ENCODE peak calls at places on chromosomes 6 and 20, in five cellular contexts. N is cardiac muscle cell, H is fibroblast of villous mesenchyme, I is right atrium auricular region, K is AG09309. E is an unnamed sample.

GRCh38 chr20:64038579-64039292 is 2.8 kb downstream of the C20orf204 start:
- DNase-seq in N (peak), H (peak), I (peak), K (no peak), E (peak)

GRCh38 chr6:88380083-88380482 is 213.9 kb upstream of the CNR1 start:
- DNase-seq in N (peak), H (peak), I (peak), K (peak), E (no peak)

GRCh38 chr6:73942581-73942980 is 246.6 kb downstream of the CD109 start:
- DNase-seq in N (no peak), H (peak), I (no peak), K (no peak), E (no peak)

GRCh38 chr20:62977613-62978558 is 25.4 kb downstream of the SLC17A9 start:
- DNase-seq in N (no peak), H (no peak), I (no peak), K (no peak), E (no peak)

GRCh38 chr6:87617405-87617804 is 27.5 kb downstream of the ORC3 start:
- DNase-seq in N (no peak), H (no peak), I (no peak), K (no peak), E (no peak)

GRCh38 chr6:156250593-156250992 is 526.6 kb upstream of the ARID1B start:
- DNase-seq in N (no peak), H (no peak), I (no peak), K (no peak), E (no peak)

GRCh38 chr20:23265226-23265625 is 85.4 kb upstream of the NXT1 start:
- DNase-seq in N (peak), H (peak), I (no peak), K (no peak), E (no peak)

GRCh38 chr6:132730560-132730959 is 16.7 kb upstream of the VNN1 start:
- DNase-seq in N (peak), H (peak), I (no peak), K (no peak), E (no peak)

GRCh38 chr20:63873477-63873971 is 8.5 kb downstream of the TPD52L2 start:
- DNase-seq in N (peak), H (peak), I (peak), K (peak), E (no peak)

GRCh38 chr6:141562181-141562800 is 570.4 kb upstream of the GJE1 start:
- DNase-seq in N (peak), H (no peak), I (peak), K (no peak), E (peak)

GRCh38 chr6:139436521-139437348 is 62.3 kb upstream of the CITED2 start:
- DNase-seq in N (no peak), H (peak), I (no peak), K (no peak), E (no peak)

GRCh38 chr20:25259788-25260254 is 11.9 kb downstream of the PYGB start:
- DNase-seq in N (no peak), H (no peak), I (peak), K (no peak), E (no peak)

GRCh38 chr6:108609276-108609769 is 48.6 kb downstream of the FOXO3 start:
- DNase-seq in N (no peak), H (no peak), I (no peak), K (peak), E (no peak)

GRCh38 chr6:19731286-19731685 is 105.9 kb upstream of the ID4 start:
- DNase-seq in N (peak), H (peak), I (no peak), K (peak), E (no peak)

GRCh38 chr6:34549804-34550202 is 6.3 kb downstream of the SPDEF start:
- DNase-seq in N (no peak), H (no peak), I (no peak), K (no peak), E (no peak)

GRCh38 chr6:32169211-32169610 is 4.8 kb downstream of the EGFL8 start:
- DNase-seq in N (no peak), H (no peak), I (no peak), K (no peak), E (no peak)

GRCh38 chr20:46206025-46206424 is 87.9 kb downstream of the CD40 start:
- DNase-seq in N (peak), H (peak), I (peak), K (no peak), E (no peak)

GRCh38 chr20:56867128-56867527 is 238.0 kb downstream of the TFAP2C start:
- DNase-seq in N (no peak), H (no peak), I (no peak), K (no peak), E (no peak)

GRCh38 chr6:33975631-33976424 is 170.1 kb downstream of the GRM4 start:
- DNase-seq in N (no peak), H (no peak), I (no peak), K (no peak), E (no peak)

GRCh38 chr20:47502271-47502730 is 614 bp downstream of the NCOA3 start:
- DNase-seq in N (peak), H (peak), I (no peak), K (no peak), E (peak)

GRCh38 chr6:110055387-110055735 is 77.2 kb downstream of the GPR6 start:
- DNase-seq in N (no peak), H (no peak), I (no peak), K (no peak), E (no peak)

GRCh38 chr6:128899651-128900050 is 16.7 kb downstream of the LAMA2 start:
- DNase-seq in N (peak), H (no peak), I (no peak), K (no peak), E (no peak)

GRCh38 chr6:1079525-1079924 is 232.4 kb upstream of the FOXQ1 start:
- DNase-seq in N (peak), H (peak), I (no peak), K (no peak), E (no peak)

GRCh38 chr6:170286246-170286933 is 4.5 kb downstream of the DLL1 start:
- DNase-seq in N (peak), H (peak), I (no peak), K (no peak), E (peak)

GRCh38 chr20:21557246-21557982 is 43.5 kb upstream of the NKX2-2 start:
- DNase-seq in N (no peak), H (no peak), I (no peak), K (no peak), E (no peak)

GRCh38 chr20:20334489-20334888 is 33.4 kb upstream of the INSM1 start:
- DNase-seq in N (no peak), H (no peak), I (no peak), K (no peak), E (no peak)

GRCh38 chr6:34806738-34807453 is 15.0 kb downstream of the BLTP3A start:
- DNase-seq in N (peak), H (peak), I (no peak), K (no peak), E (no peak)

GRCh38 chr6:142481466-142481865 is 179.7 kb downstream of the ADGRG6 start:
- DNase-seq in N (no peak), H (no peak), I (no peak), K (no peak), E (no peak)

GRCh38 chr6:37731888-37732287 is 34.2 kb upstream of the MDGA1 start:
- DNase-seq in N (no peak), H (no peak), I (no peak), K (no peak), E (no peak)

GRCh38 chr20:43529457-43530153 is 22.1 kb downstream of the L3MBTL1 start:
- DNase-seq in N (no peak), H (no peak), I (no peak), K (no peak), E (no peak)

GRCh38 chr6:89291256-89291819 is 23.8 kb downstream of the GABRR2 start:
- DNase-seq in N (no peak), H (no peak), I (no peak), K (no peak), E (no peak)

GRCh38 chr6:155782739-155783459 is 327.3 kb upstream of the NOX3 start:
- DNase-seq in N (no peak), H (peak), I (no peak), K (peak), E (no peak)

GRCh38 chr6:100663219-100663863 is 198.6 kb upstream of the SIM1 start:
- DNase-seq in N (peak), H (peak), I (no peak), K (peak), E (no peak)

GRCh38 chr6:141401168-141401567 is 731.6 kb upstream of the GJE1 start:
- DNase-seq in N (peak), H (peak), I (no peak), K (peak), E (no peak)

GRCh38 chr20:8454137-8454712 is 322.2 kb downstream of the PLCB1 start:
- DNase-seq in N (peak), H (peak), I (no peak), K (peak), E (no peak)
- TF ChIP-seq CTCF in N (peak), H (peak), I (no peak), K (peak), E (peak)

GRCh38 chr20:60202046-60202445 is 243.8 kb downstream of the CDH26 start:
- DNase-seq in N (no peak), H (no peak), I (no peak), K (no peak), E (no peak)

GRCh38 chr20:60209048-60209447 is 250.8 kb downstream of the CDH26 start:
- DNase-seq in N (no peak), H (no peak), I (no peak), K (no peak), E (no peak)

GRCh38 chr20:60203451-60203850 is 245.2 kb downstream of the CDH26 start:
- DNase-seq in N (no peak), H (no peak), I (no peak), K (no peak), E (no peak)

GRCh38 chr20:60204601-60205000 is 246.4 kb downstream of the CDH26 start:
- DNase-seq in N (no peak), H (no peak), I (no peak), K (no peak), E (no peak)

DNA sequence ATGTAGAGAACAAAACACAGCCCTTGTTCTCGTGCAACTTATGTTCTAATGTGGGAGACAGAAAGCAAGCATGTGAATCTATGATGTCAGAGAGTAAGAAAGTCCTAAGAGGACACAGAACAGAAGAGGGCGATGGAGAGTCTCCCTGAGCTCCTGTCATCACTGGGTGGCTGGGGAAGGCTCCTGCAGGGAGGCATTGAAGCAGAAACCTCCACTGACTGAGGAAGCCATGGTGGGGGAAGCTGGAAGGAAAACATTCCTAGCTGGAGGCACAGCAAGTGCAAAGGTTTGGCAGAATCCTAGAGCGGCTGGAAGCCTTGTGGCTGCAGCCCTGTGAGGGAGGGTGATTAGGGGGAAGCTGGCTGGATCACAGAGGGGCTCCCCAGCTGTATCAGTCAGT is 248.0 kb downstream of the CDH26 start:
- DNase-seq in N (peak), H (peak), I (no peak), K (no peak), E (peak)
- TF ChIP-seq CTCF in N (peak), H (peak), I (no peak), K (peak), E (peak)

GRCh38 chr6:63476302-63476701 is 96.0 kb upstream of the LOC128125822 start:
- DNase-seq in N (no peak), H (no peak), I (no peak), K (no peak), E (no peak)
- TF ChIP-seq CTCF in N (no peak), H (no peak), I (no peak), K (no peak), E (no peak)

DNA sequence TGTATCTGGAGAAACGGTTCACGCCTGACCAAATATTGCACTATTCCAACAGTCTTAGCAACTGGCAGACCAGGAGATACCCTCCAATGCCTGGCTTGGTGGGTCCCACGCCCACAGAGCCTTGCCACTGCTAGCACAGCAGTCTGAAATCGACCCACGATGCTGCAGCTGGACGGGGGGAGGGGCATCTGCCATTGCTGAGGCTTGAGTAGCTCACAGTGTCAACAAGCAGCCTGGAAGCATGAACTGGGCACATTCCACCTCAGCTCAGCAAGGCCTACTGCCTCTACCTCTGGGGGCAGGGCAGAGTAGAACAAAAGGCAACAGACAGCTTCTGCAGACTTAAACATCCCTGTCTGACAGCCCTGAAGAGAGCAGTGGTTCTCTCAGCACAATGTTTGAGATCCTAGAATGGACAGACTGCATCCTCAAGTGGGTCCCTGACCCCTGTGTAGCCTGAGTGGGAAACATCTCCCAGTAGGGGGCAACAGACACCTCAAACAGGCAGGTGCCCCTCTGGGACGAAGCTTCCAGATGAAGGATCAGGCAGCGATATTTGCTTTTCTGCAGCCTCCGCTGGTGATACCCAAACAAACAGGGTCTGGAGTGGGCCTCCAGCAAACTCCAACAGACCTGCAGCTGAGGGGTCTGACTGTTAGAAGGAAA is 90.0 kb upstream of the ECI2 start:
- DNase-seq in N (no peak), H (peak), I (no peak), K (no peak), E (peak)
- TF ChIP-seq CTCF in N (no peak), H (peak), I (no peak), K (no peak), E (peak)

DNA sequence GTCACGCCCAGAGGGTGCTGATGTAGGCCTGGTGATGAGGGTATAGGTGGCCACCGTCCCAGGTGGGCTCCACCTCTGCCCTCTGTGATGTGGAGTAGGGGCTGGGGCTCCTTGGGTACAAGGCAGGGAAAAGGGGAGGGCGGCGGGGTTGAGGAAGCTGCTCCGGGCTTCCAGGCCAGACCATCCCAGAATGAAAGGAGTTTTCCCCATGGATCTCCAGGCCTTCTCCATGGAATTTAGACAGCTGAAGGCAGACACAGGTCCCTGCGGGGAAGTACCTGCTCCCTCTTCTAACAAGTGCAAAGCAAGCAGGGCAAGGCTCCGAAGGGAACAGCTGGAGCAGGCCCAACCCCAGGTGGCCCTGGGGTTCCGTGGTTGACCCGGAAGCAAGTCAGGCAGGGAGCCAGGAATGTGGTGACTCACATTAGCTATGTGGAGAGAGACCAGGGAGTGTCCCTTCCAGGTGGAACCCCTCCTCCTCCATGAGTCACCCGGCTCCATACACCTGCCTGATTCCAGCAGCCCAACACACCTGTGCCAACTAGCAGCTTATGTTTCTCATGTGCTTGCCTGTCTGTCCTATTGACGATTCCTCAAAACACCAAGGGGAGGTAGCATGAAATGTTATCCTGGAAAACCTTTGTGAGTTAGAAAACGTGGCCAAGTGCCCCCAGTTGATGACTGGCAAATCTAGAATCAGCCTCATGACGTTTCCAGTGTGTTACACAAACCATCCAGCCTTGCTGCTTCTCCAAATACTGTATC is 59.7 kb upstream of the SNX9 start:
- DNase-seq in N (peak), H (peak), I (no peak), K (no peak), E (no peak)
- TF ChIP-seq CTCF in N (no peak), H (no peak), I (no peak), K (no peak), E (no peak)

DNA sequence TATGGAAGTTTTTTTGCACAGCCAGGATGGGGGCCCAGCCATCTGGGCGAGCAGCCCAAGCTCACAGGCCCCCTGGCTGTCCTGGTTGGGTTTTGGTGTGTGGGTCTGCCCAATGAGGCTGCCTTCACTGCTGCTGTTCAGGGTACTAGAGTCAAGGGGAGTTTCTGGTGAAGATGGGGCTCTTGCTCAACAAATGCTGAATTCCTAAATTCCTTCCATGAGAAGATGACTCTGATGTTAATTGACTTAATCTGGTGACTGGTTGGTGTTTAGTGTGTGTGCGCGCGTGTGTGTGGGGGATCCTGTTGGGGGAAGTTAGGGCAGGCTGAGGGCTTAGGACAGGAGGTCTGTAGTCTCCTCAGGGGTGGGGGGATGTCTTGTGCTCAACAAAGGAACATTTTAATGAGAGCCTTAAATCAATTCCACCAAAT is 1.9 kb downstream of the PTK7 start:
- DNase-seq in N (peak), H (peak), I (no peak), K (peak), E (no peak)
- TF ChIP-seq CTCF in N (no peak), H (no peak), I (no peak), K (peak), E (no peak)

GRCh38 chr6:42958125-42958524 is 2.4 kb upstream of the GNMT start:
- DNase-seq in N (peak), H (no peak), I (no peak), K (no peak), E (no peak)
- TF ChIP-seq CTCF in N (no peak), H (no peak), I (no peak), K (no peak), E (no peak)

DNA sequence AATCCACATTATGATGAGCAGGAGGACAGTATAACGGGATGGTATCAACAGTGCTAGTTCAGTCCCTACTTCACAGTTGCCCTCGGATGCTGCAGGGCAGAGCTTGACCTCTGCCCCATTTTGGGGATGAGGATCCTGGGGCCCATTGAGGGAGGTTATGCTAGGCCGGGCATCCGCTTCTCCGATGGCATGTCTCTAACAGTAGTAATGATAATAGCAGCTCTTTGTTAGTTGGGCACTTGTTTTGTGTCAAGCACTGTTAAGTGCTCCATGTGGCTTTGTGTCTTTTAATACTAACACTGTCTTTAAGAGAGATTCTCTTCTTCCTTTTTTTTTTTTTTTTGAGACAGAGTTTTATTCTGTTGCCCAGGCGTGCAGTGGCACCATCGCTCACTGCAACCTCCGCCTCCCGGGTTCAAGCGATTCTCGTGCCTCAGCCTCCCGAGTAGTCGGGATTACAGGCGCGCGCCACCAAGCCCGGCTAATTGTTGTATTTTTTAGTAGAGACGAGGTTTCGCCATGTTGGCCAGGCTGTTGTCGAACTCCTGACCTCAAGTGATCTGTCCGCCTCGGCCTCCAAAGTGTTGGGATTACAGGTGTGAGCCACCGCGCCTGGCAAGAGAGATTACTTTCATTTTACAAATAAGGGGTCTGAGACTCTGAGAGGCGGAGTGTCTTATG is 1.1 kb downstream of the MAPRE1 start:
- DNase-seq in N (no peak), H (peak), I (no peak), K (no peak), E (no peak)
- TF ChIP-seq CTCF in N (no peak), H (no peak), I (no peak), K (no peak), E (no peak)

GRCh38 chr6:77123527-77123926 is 339.8 kb downstream of the HTR1B start:
- DNase-seq in N (no peak), H (no peak), I (no peak), K (no peak), E (no peak)

DNA sequence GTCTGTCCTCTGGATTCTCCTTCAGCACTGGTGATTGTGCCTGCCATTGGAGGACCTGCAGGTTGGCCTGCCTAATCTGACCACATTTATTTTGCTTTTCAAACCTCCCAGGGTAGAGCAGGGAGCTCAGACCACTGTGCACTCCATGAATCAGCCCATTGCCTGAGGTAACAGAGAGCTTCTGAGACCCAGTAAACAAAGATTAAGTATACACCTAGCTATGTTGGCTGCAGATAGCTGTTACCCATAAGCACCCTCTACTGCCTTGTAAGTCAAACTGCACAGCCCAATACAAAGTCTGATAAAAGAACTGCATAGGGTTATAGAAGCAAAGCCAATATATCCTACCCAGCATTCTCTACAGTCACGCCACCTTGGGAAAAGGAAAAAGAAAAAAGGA is 338.7 kb downstream of the HTR1B start:
- DNase-seq in N (peak), H (peak), I (no peak), K (peak), E (no peak)
- TF ChIP-seq CTCF in N (peak), H (peak), I (no peak), K (peak), E (no peak)